ENCODE peak calls at places on chromosomes 4 and X, in seven cellular contexts. One of them, this sample, is unnamed.

GRCh38 chrX:74519870-74520269 is 94.6 kb downstream of the RLIM start:
- DNase-seq in activated CD4-positive, alpha-beta T cell treated with anti-CD3 and anti-CD28 coated beads for 36 hours: no peak
- DNase-seq in dermis blood vessel endothelial cell: no peak
- DNase-seq in coronary artery: peak
- DNase-seq in NCI-H1092: no peak
- DNase-seq in stimulated activated CD8-positive, alpha-beta memory T cell treated with anti-CD3 and anti-CD28 coated beads, Interleukin-2, amount 100 ng/mL, for 1 hour: no peak
- DNase-seq in HEK293T: no peak
- DNase-seq in this sample: no peak

GRCh38 chr4:173505924-173506779 is 23.9 kb downstream of the HAND2 start:
- DNase-seq in HEK293T: peak
- DNase-seq in stimulated activated CD8-positive, alpha-beta memory T cell treated with anti-CD3 and anti-CD28 coated beads, Interleukin-2, amount 100 ng/mL, for 1 hour: no peak
- DNase-seq in NCI-H1092: no peak
- DNase-seq in coronary artery: no peak
- DNase-seq in activated CD4-positive, alpha-beta T cell treated with anti-CD3 and anti-CD28 coated beads for 36 hours: peak
- DNase-seq in dermis blood vessel endothelial cell: peak
- DNase-seq in this sample: no peak

GRCh38 chr4:1984406-1985191 is 24.2 kb downstream of the NELFA start:
- DNase-seq in NCI-H1092: no peak
- DNase-seq in stimulated activated CD8-positive, alpha-beta memory T cell treated with anti-CD3 and anti-CD28 coated beads, Interleukin-2, amount 100 ng/mL, for 1 hour: no peak
- DNase-seq in coronary artery: peak
- DNase-seq in HEK293T: no peak
- DNase-seq in dermis blood vessel endothelial cell: no peak
- DNase-seq in activated CD4-positive, alpha-beta T cell treated with anti-CD3 and anti-CD28 coated beads for 36 hours: no peak
- DNase-seq in this sample: no peak

GRCh38 chr4:111781611-111782010 is 363.6 kb upstream of the FAM241A start:
- DNase-seq in stimulated activated CD8-positive, alpha-beta memory T cell treated with anti-CD3 and anti-CD28 coated beads, Interleukin-2, amount 100 ng/mL, for 1 hour: no peak
- DNase-seq in coronary artery: no peak
- DNase-seq in NCI-H1092: no peak
- DNase-seq in HEK293T: no peak
- DNase-seq in activated CD4-positive, alpha-beta T cell treated with anti-CD3 and anti-CD28 coated beads for 36 hours: no peak
- DNase-seq in dermis blood vessel endothelial cell: no peak
- DNase-seq in this sample: no peak

GRCh38 chr4:141329174-141329569 is 108.5 kb downstream of the ZNF330 start:
- DNase-seq in HEK293T: no peak
- DNase-seq in NCI-H1092: no peak
- DNase-seq in dermis blood vessel endothelial cell: no peak
- DNase-seq in activated CD4-positive, alpha-beta T cell treated with anti-CD3 and anti-CD28 coated beads for 36 hours: no peak
- DNase-seq in coronary artery: no peak
- DNase-seq in stimulated activated CD8-positive, alpha-beta memory T cell treated with anti-CD3 and anti-CD28 coated beads, Interleukin-2, amount 100 ng/mL, for 1 hour: no peak
- DNase-seq in this sample: no peak

GRCh38 chr4:173528378-173529321 is 1.4 kb downstream of the HAND2 start:
- DNase-seq in HEK293T: no peak
- DNase-seq in dermis blood vessel endothelial cell: no peak
- DNase-seq in activated CD4-positive, alpha-beta T cell treated with anti-CD3 and anti-CD28 coated beads for 36 hours: peak
- DNase-seq in stimulated activated CD8-positive, alpha-beta memory T cell treated with anti-CD3 and anti-CD28 coated beads, Interleukin-2, amount 100 ng/mL, for 1 hour: no peak
- DNase-seq in coronary artery: no peak
- DNase-seq in NCI-H1092: no peak
- DNase-seq in this sample: no peak

GRCh38 chr4:185304944-185305690 is 90.6 kb downstream of the LRP2BP start:
- DNase-seq in NCI-H1092: no peak
- DNase-seq in stimulated activated CD8-positive, alpha-beta memory T cell treated with anti-CD3 and anti-CD28 coated beads, Interleukin-2, amount 100 ng/mL, for 1 hour: no peak
- DNase-seq in coronary artery: no peak
- DNase-seq in HEK293T: no peak
- DNase-seq in activated CD4-positive, alpha-beta T cell treated with anti-CD3 and anti-CD28 coated beads for 36 hours: peak
- DNase-seq in dermis blood vessel endothelial cell: peak
- DNase-seq in this sample: no peak

GRCh38 chrX:30278365-30278764 is 30.8 kb downstream of the NR0B1 start:
- DNase-seq in NCI-H1092: no peak
- DNase-seq in coronary artery: no peak
- DNase-seq in dermis blood vessel endothelial cell: no peak
- DNase-seq in activated CD4-positive, alpha-beta T cell treated with anti-CD3 and anti-CD28 coated beads for 36 hours: no peak
- DNase-seq in HEK293T: no peak
- DNase-seq in stimulated activated CD8-positive, alpha-beta memory T cell treated with anti-CD3 and anti-CD28 coated beads, Interleukin-2, amount 100 ng/mL, for 1 hour: no peak
- DNase-seq in this sample: no peak

GRCh38 chrX:111047575-111047974 is 48.4 kb upstream of the PAK3 start:
- DNase-seq in dermis blood vessel endothelial cell: no peak
- DNase-seq in coronary artery: no peak
- DNase-seq in HEK293T: no peak
- DNase-seq in NCI-H1092: no peak
- DNase-seq in stimulated activated CD8-positive, alpha-beta memory T cell treated with anti-CD3 and anti-CD28 coated beads, Interleukin-2, amount 100 ng/mL, for 1 hour: no peak
- DNase-seq in activated CD4-positive, alpha-beta T cell treated with anti-CD3 and anti-CD28 coated beads for 36 hours: no peak
- DNase-seq in this sample: no peak

GRCh38 chr4:38101563-38101962 is 141.4 kb downstream of the PTTG2 start:
- DNase-seq in stimulated activated CD8-positive, alpha-beta memory T cell treated with anti-CD3 and anti-CD28 coated beads, Interleukin-2, amount 100 ng/mL, for 1 hour: no peak
- DNase-seq in coronary artery: no peak
- DNase-seq in dermis blood vessel endothelial cell: no peak
- DNase-seq in HEK293T: no peak
- DNase-seq in activated CD4-positive, alpha-beta T cell treated with anti-CD3 and anti-CD28 coated beads for 36 hours: no peak
- DNase-seq in NCI-H1092: no peak
- DNase-seq in this sample: no peak

GRCh38 chrX:74015379-74016019 is 288.5 kb upstream of the ZCCHC13 start:
- DNase-seq in stimulated activated CD8-positive, alpha-beta memory T cell treated with anti-CD3 and anti-CD28 coated beads, Interleukin-2, amount 100 ng/mL, for 1 hour: peak
- DNase-seq in HEK293T: peak
- DNase-seq in coronary artery: no peak
- DNase-seq in activated CD4-positive, alpha-beta T cell treated with anti-CD3 and anti-CD28 coated beads for 36 hours: peak
- DNase-seq in dermis blood vessel endothelial cell: peak
- DNase-seq in NCI-H1092: peak
- DNase-seq in this sample: peak

GRCh38 chrX:118503260-118504041 is 7.8 kb downstream of the DOCK11 start:
- DNase-seq in NCI-H1092: no peak
- DNase-seq in HEK293T: no peak
- DNase-seq in activated CD4-positive, alpha-beta T cell treated with anti-CD3 and anti-CD28 coated beads for 36 hours: no peak
- DNase-seq in coronary artery: no peak
- DNase-seq in stimulated activated CD8-positive, alpha-beta memory T cell treated with anti-CD3 and anti-CD28 coated beads, Interleukin-2, amount 100 ng/mL, for 1 hour: no peak
- DNase-seq in dermis blood vessel endothelial cell: no peak
- DNase-seq in this sample: no peak

GRCh38 chr4:87038837-87039715 is 104.3 kb downstream of the AFF1 start:
- DNase-seq in activated CD4-positive, alpha-beta T cell treated with anti-CD3 and anti-CD28 coated beads for 36 hours: no peak
- DNase-seq in stimulated activated CD8-positive, alpha-beta memory T cell treated with anti-CD3 and anti-CD28 coated beads, Interleukin-2, amount 100 ng/mL, for 1 hour: no peak
- DNase-seq in coronary artery: peak
- DNase-seq in HEK293T: peak
- DNase-seq in dermis blood vessel endothelial cell: peak
- DNase-seq in NCI-H1092: peak
- DNase-seq in this sample: peak

GRCh38 chr4:13762126-13762525 is 134.6 kb upstream of the BOD1L1 start:
- DNase-seq in NCI-H1092: no peak
- DNase-seq in activated CD4-positive, alpha-beta T cell treated with anti-CD3 and anti-CD28 coated beads for 36 hours: no peak
- DNase-seq in HEK293T: no peak
- DNase-seq in stimulated activated CD8-positive, alpha-beta memory T cell treated with anti-CD3 and anti-CD28 coated beads, Interleukin-2, amount 100 ng/mL, for 1 hour: no peak
- DNase-seq in dermis blood vessel endothelial cell: no peak
- DNase-seq in coronary artery: no peak
- DNase-seq in this sample: no peak

GRCh38 chr4:38785041-38785790 is 2.4 kb upstream of the TLR10 start:
- DNase-seq in NCI-H1092: no peak
- DNase-seq in coronary artery: no peak
- DNase-seq in dermis blood vessel endothelial cell: no peak
- DNase-seq in stimulated activated CD8-positive, alpha-beta memory T cell treated with anti-CD3 and anti-CD28 coated beads, Interleukin-2, amount 100 ng/mL, for 1 hour: no peak
- DNase-seq in activated CD4-positive, alpha-beta T cell treated with anti-CD3 and anti-CD28 coated beads for 36 hours: no peak
- DNase-seq in HEK293T: no peak
- DNase-seq in this sample: no peak

GRCh38 chr4:127775843-127776242 is 6.3 kb upstream of the HSPA4L start:
- DNase-seq in coronary artery: no peak
- DNase-seq in activated CD4-positive, alpha-beta T cell treated with anti-CD3 and anti-CD28 coated beads for 36 hours: no peak
- DNase-seq in HEK293T: no peak
- DNase-seq in NCI-H1092: no peak
- DNase-seq in dermis blood vessel endothelial cell: no peak
- DNase-seq in stimulated activated CD8-positive, alpha-beta memory T cell treated with anti-CD3 and anti-CD28 coated beads, Interleukin-2, amount 100 ng/mL, for 1 hour: no peak
- DNase-seq in this sample: no peak

GRCh38 chr4:94413085-94413685 is 38.6 kb upstream of the PDLIM5 start:
- DNase-seq in stimulated activated CD8-positive, alpha-beta memory T cell treated with anti-CD3 and anti-CD28 coated beads, Interleukin-2, amount 100 ng/mL, for 1 hour: no peak
- DNase-seq in activated CD4-positive, alpha-beta T cell treated with anti-CD3 and anti-CD28 coated beads for 36 hours: no peak
- DNase-seq in HEK293T: no peak
- DNase-seq in coronary artery: no peak
- DNase-seq in dermis blood vessel endothelial cell: no peak
- DNase-seq in NCI-H1092: no peak
- DNase-seq in this sample: no peak

GRCh38 chrX:16838202-16839066 is 31.7 kb downstream of the RBBP7 start:
- DNase-seq in dermis blood vessel endothelial cell: peak
- DNase-seq in stimulated activated CD8-positive, alpha-beta memory T cell treated with anti-CD3 and anti-CD28 coated beads, Interleukin-2, amount 100 ng/mL, for 1 hour: no peak
- DNase-seq in activated CD4-positive, alpha-beta T cell treated with anti-CD3 and anti-CD28 coated beads for 36 hours: no peak
- DNase-seq in coronary artery: no peak
- DNase-seq in NCI-H1092: no peak
- DNase-seq in HEK293T: no peak
- DNase-seq in this sample: no peak

GRCh38 chr4:97504713-97505112 is 638.6 kb downstream of the STPG2 start:
- DNase-seq in NCI-H1092: no peak
- DNase-seq in dermis blood vessel endothelial cell: no peak
- DNase-seq in activated CD4-positive, alpha-beta T cell treated with anti-CD3 and anti-CD28 coated beads for 36 hours: no peak
- DNase-seq in stimulated activated CD8-positive, alpha-beta memory T cell treated with anti-CD3 and anti-CD28 coated beads, Interleukin-2, amount 100 ng/mL, for 1 hour: no peak
- DNase-seq in HEK293T: no peak
- DNase-seq in coronary artery: no peak
- DNase-seq in this sample: no peak

GRCh38 chr4:144701683-144702233 is 55.8 kb downstream of the HHIP start:
- DNase-seq in stimulated activated CD8-positive, alpha-beta memory T cell treated with anti-CD3 and anti-CD28 coated beads, Interleukin-2, amount 100 ng/mL, for 1 hour: no peak
- DNase-seq in activated CD4-positive, alpha-beta T cell treated with anti-CD3 and anti-CD28 coated beads for 36 hours: no peak
- DNase-seq in coronary artery: no peak
- DNase-seq in HEK293T: no peak
- DNase-seq in dermis blood vessel endothelial cell: no peak
- DNase-seq in NCI-H1092: no peak
- DNase-seq in this sample: no peak

GRCh38 chr4:152166567-152166966 is 369.3 kb downstream of the FBXW7 start:
- DNase-seq in coronary artery: no peak
- DNase-seq in dermis blood vessel endothelial cell: peak
- DNase-seq in HEK293T: peak
- DNase-seq in stimulated activated CD8-positive, alpha-beta memory T cell treated with anti-CD3 and anti-CD28 coated beads, Interleukin-2, amount 100 ng/mL, for 1 hour: no peak
- DNase-seq in activated CD4-positive, alpha-beta T cell treated with anti-CD3 and anti-CD28 coated beads for 36 hours: peak
- DNase-seq in NCI-H1092: no peak
- DNase-seq in this sample: no peak

This sample was measured in posterior cingulate gyrus.